ENCODE peak calls at places on chromosome 6, in five cellular contexts. A, Y, Q, P and T are unnamed samples.
A peak's percentile ranks its signal among the peaks of the same experiment; 100 is the strongest.

GRCh38 chr6:164286021-164286420 is 871.5 kb downstream of the QKI start:
- DNase-seq in A (no peak), Y (no peak), Q (no peak), P (no peak), T (no peak)

GRCh38 chr6:139632798-139633197 is 258.4 kb upstream of the CITED2 start:
- DNase-seq in A (no peak), Y (no peak), Q (no peak), P (no peak), T (no peak)

GRCh38 chr6:111552241-111552744 is 53.4 kb downstream of the TRAF3IP2 start:
- DNase-seq in A (peak; percentile 91), Y (no peak), Q (peak; percentile 65), P (no peak), T (peak; percentile 30)

GRCh38 chr6:21603516-21603952 is 10.0 kb downstream of the SOX4 start:
- DNase-seq in A (no peak), Y (no peak), Q (no peak), P (no peak), T (no peak)

GRCh38 chr6:45132059-45132458 is 196.1 kb upstream of the RUNX2 start:
- DNase-seq in A (peak; percentile 43), Y (no peak), Q (no peak), P (no peak), T (no peak)

GRCh38 chr6:107668826-107669474 is 155.2 kb downstream of the SCML4 start:
- DNase-seq in A (no peak), Y (no peak), Q (no peak), P (no peak), T (no peak)

GRCh38 chr6:111765681-111766523 is 107.3 kb downstream of the FYN start:
- DNase-seq in A (no peak), Y (no peak), Q (no peak), P (no peak), T (no peak)

GRCh38 chr6:132060591-132060990 is 109.4 kb upstream of the CCN2 start:
- DNase-seq in A (peak; percentile 97), Y (no peak), Q (peak; percentile 31), P (no peak), T (no peak)

GRCh38 chr6:138957484-138957883 is 30.6 kb downstream of the REPS1 start:
- DNase-seq in A (no peak), Y (no peak), Q (no peak), P (no peak), T (no peak)

GRCh38 chr6:35078226-35078850 is 62.8 kb downstream of the TCP11 start:
- DNase-seq in A (no peak), Y (no peak), Q (no peak), P (no peak), T (no peak)

GRCh38 chr6:168128631-168129291 is 49.7 kb upstream of the FRMD1 start:
- DNase-seq in A (no peak), Y (no peak), Q (no peak), P (no peak), T (no peak)

GRCh38 chr6:20952605-20953004 is 418.3 kb downstream of the CDKAL1 start:
- DNase-seq in A (peak; percentile 91), Y (no peak), Q (peak; percentile 8), P (no peak), T (no peak)

GRCh38 chr6:5671162-5671561 is 335.6 kb downstream of the NRN1 start:
- DNase-seq in A (no peak), Y (no peak), Q (no peak), P (no peak), T (peak; percentile 6)

GRCh38 chr6:21750479-21751018 is 157.0 kb downstream of the SOX4 start:
- DNase-seq in A (no peak), Y (no peak), Q (no peak), P (no peak), T (no peak)

GRCh38 chr6:40343887-40344565 is 243.1 kb downstream of the LRFN2 start:
- DNase-seq in A (no peak), Y (no peak), Q (no peak), P (no peak), T (no peak)

GRCh38 chr6:56957856-56958255 is 2.9 kb downstream of the BEND6 start:
- DNase-seq in A (no peak), Y (no peak), Q (no peak), P (no peak), T (no peak)

GRCh38 chr6:131225959-131226358 is 90.7 kb downstream of the AKAP7 start:
- DNase-seq in A (no peak), Y (no peak), Q (no peak), P (no peak), T (no peak)

GRCh38 chr6:33671381-33672072 is 40.0 kb downstream of the UQCC2 start:
- DNase-seq in A (peak; percentile 34), Y (no peak), Q (no peak), P (no peak), T (no peak)

GRCh38 chr6:37648465-37649330 is 49.0 kb downstream of the MDGA1 start:
- DNase-seq in A (no peak), Y (no peak), Q (no peak), P (no peak), T (no peak)

GRCh38 chr6:166104872-166105271 is 62.8 kb downstream of the TBXT start:
- DNase-seq in A (no peak), Y (no peak), Q (no peak), P (no peak), T (no peak)

GRCh38 chr6:56370591-56371198 is 123.3 kb upstream of the COL21A1 start:
- DNase-seq in A (peak; percentile 90), Y (no peak), Q (no peak), P (no peak), T (no peak)

GRCh38 chr6:165616116-165616515 is 46.9 kb downstream of the PDE10A start:
- DNase-seq in A (no peak), Y (no peak), Q (no peak), P (no peak), T (no peak)

GRCh38 chr6:87407531-87407895 is 259 bp upstream of the CFAP206 start:
- DNase-seq in A (peak; percentile 59), Y (no peak), Q (peak; percentile 30), P (no peak), T (no peak)

GRCh38 chr6:166624275-166624674 is 2.8 kb downstream of the RPS6KA2 start:
- DNase-seq in A (no peak), Y (no peak), Q (no peak), P (no peak), T (no peak)

GRCh38 chr6:38262609-38263008 is 377.1 kb downstream of the BTBD9 start:
- DNase-seq in A (peak; percentile 83), Y (no peak), Q (no peak), P (no peak), T (no peak)

GRCh38 chr6:44002591-44003344 is 124.5 kb downstream of the MRPL14 start:
- DNase-seq in A (peak; percentile 66), Y (peak; percentile 48), Q (peak; percentile 85), P (peak; percentile 40), T (no peak)

GRCh38 chr6:167141667-167142432 is 15.9 kb downstream of the GPR31 start:
- DNase-seq in A (peak; percentile 16), Y (peak; percentile 36), Q (peak; percentile 54), P (peak; percentile 40), T (peak; percentile 94)

GRCh38 chr6:146543940-146544661 is 468 bp downstream of the RAB32 start:
- DNase-seq in A (peak; percentile 56), Y (no peak), Q (peak; percentile 43), P (peak; percentile 27), T (peak; percentile 69)

GRCh38 chr6:33277663-33278391 is 904 bp downstream of the B3GALT4 start:
- DNase-seq in A (peak; percentile 55), Y (peak; percentile 24), Q (no peak), P (no peak), T (no peak)

GRCh38 chr6:73803562-73804221 is 107.7 kb downstream of the CD109 start:
- DNase-seq in A (peak; percentile 90), Y (no peak), Q (peak; percentile 17), P (no peak), T (peak; percentile 61)

GRCh38 chr6:148440877-148441453 is 98.3 kb downstream of the SASH1 start:
- DNase-seq in A (peak; percentile 87), Y (no peak), Q (peak; percentile 73), P (peak; percentile 36), T (no peak)

GRCh38 chr6:36977470-36977941 is 8.5 kb downstream of the MTCH1 start:
- DNase-seq in A (no peak), Y (no peak), Q (no peak), P (no peak), T (peak; percentile 43)